ENCODE peak calls at places on chromosomes 4 and X, in eight cellular contexts. R, X, H, T, D, O, Z and K are unnamed samples.

GRCh38 chr4:145842224-145842887 is 96.3 kb downstream of the ZNF827 start:
- DNase-seq in R (no peak), Z (no peak), O (no peak), H (no peak), X (no peak), D (no peak), T (no peak), K (no peak)

GRCh38 chrX:125395626-125396025 is 76.0 kb downstream of the TEX13C start:
- DNase-seq in Z (no peak), O (no peak), D (no peak), H (no peak), X (no peak), T (no peak), R (no peak), K (no peak)

GRCh38 chr4:13694256-13694655 is 66.7 kb upstream of the BOD1L1 start:
- DNase-seq in R (no peak), X (no peak), Z (no peak), O (no peak), T (no peak), D (no peak), H (no peak), K (peak; percentile 12)

GRCh38 chrX:5726246-5726645 is 502.4 kb downstream of the NLGN4X start:
- DNase-seq in H (no peak), D (no peak), Z (no peak), R (no peak), X (no peak), T (no peak), O (no peak), K (peak; percentile 6)

GRCh38 chr4:64870558-64870957 is 461.3 kb upstream of the TECRL start:
- DNase-seq in H (no peak), X (no peak), Z (no peak), T (no peak), R (no peak), O (no peak), D (no peak), K (no peak)

GRCh38 chrX:100600340-100600739 is 15.6 kb downstream of the TNMD start:
- DNase-seq in O (no peak), D (no peak), R (no peak), H (no peak), Z (no peak), T (no peak), X (no peak), K (no peak)

GRCh38 chr4:66972087-66972486 is 573.2 kb downstream of the CENPC start:
- DNase-seq in O (no peak), X (no peak), Z (no peak), D (no peak), R (no peak), T (no peak), H (no peak), K (no peak)

GRCh38 chr4:6788123-6788522 is 5.6 kb downstream of the KIAA0232 start:
- DNase-seq in X (no peak), R (no peak), T (no peak), H (no peak), O (no peak), D (no peak), Z (no peak), K (no peak)

GRCh38 chr4:138118270-138118669 is 123.9 kb downstream of the SLC7A11 start:
- DNase-seq in Z (no peak), D (no peak), H (no peak), O (no peak), R (no peak), X (no peak), T (no peak), K (no peak)

GRCh38 chrX:72254835-72255234 is 16.0 kb upstream of the ERCC6L start:
- DNase-seq in R (no peak), T (no peak), X (no peak), D (no peak), Z (no peak), H (no peak), O (no peak), K (no peak)

GRCh38 chr4:134544303-134544761 is 342.7 kb upstream of the PABPC4L start:
- DNase-seq in H (no peak), R (no peak), D (no peak), X (no peak), O (no peak), T (no peak), Z (peak; percentile 5), K (peak; percentile 25)

GRCh38 chr4:120692964-120693363 is 229.6 kb downstream of the PRDM5 start:
- DNase-seq in T (peak; percentile 18), D (no peak), R (no peak), H (no peak), O (no peak), Z (no peak), X (no peak), K (no peak)

GRCh38 chrX:15202458-15203177 is 67.3 kb downstream of the ASB9 start:
- DNase-seq in T (no peak), H (no peak), D (no peak), X (no peak), O (no peak), Z (no peak), R (no peak), K (no peak)

GRCh38 chr4:45033676-45034410 is 307.5 kb upstream of the GNPDA2 start:
- DNase-seq in Z (no peak), T (no peak), H (no peak), O (no peak), X (no peak), D (no peak), R (peak; percentile 55), K (peak; percentile 41)

GRCh38 chr4:186765138-186765537 is 41.5 kb upstream of the FAT1 start:
- DNase-seq in D (no peak), O (no peak), T (no peak), Z (no peak), H (peak; percentile 58), X (peak; percentile 53), R (peak; percentile 66), K (no peak)

GRCh38 chrX:120517936-120518335 is 42.8 kb downstream of the CUL4B start:
- DNase-seq in D (no peak), O (no peak), T (no peak), X (no peak), R (no peak), Z (no peak), H (no peak), K (no peak)

GRCh38 chr4:174111350-174111888 is 172.0 kb downstream of the FBXO8 start:
- DNase-seq in R (no peak), D (no peak), X (no peak), T (no peak), Z (no peak), O (no peak), H (no peak), K (no peak)

GRCh38 chr4:19309365-19309764 is 942.3 kb upstream of the SLIT2 start:
- DNase-seq in T (no peak), Z (no peak), H (no peak), X (no peak), D (no peak), R (no peak), O (no peak), K (no peak)

GRCh38 chr4:101232074-101232776 is 115.1 kb downstream of the PPP3CA start:
- DNase-seq in O (no peak), Z (no peak), X (no peak), D (no peak), H (no peak), T (no peak), R (no peak), K (peak; percentile 22)

GRCh38 chr4:10019521-10020051 is 1.7 kb downstream of the SLC2A9 start:
- DNase-seq in X (peak; percentile 51), T (no peak), R (no peak), O (no peak), D (no peak), H (no peak), Z (peak; percentile 22), K (no peak)

GRCh38 chr4:80538276-80538926 is 202.9 kb downstream of the CFAP299 start:
- DNase-seq in T (no peak), R (no peak), H (no peak), X (no peak), O (no peak), D (no peak), Z (no peak), K (no peak)

GRCh38 chr4:32148120-32148666 is 1428.0 kb downstream of the PCDH7 start:
- DNase-seq in H (no peak), R (no peak), T (no peak), D (no peak), O (no peak), X (no peak), Z (no peak), K (no peak)

GRCh38 chrX:155871934-155872333 is 9.2 kb upstream of the VAMP7 start:
- DNase-seq in X (no peak), T (no peak), O (no peak), R (no peak), Z (no peak), H (no peak), D (no peak), K (no peak)

GRCh38 chr4:168705121-168705520 is 208.3 kb downstream of the PALLD start:
- DNase-seq in D (no peak), R (no peak), X (no peak), Z (no peak), O (no peak), T (no peak), H (no peak), K (no peak)
- H3K27ac ChIP-seq in D (no peak overlapping the region), R (no peak overlapping the region), X (no peak overlapping the region), Z (no peak overlapping the region), O (no peak overlapping the region), T (no peak overlapping the region), H (no peak overlapping the region), K (no peak overlapping the region)

GRCh38 chr4:158067646-158068045 is 105.2 kb downstream of the GASK1B start:
- DNase-seq in R (no peak), X (no peak), Z (no peak), H (no peak), O (no peak), T (no peak), D (no peak), K (no peak)

GRCh38 chr4:158068063-158068462 is 104.8 kb downstream of the GASK1B start:
- DNase-seq in D (no peak), H (no peak), X (no peak), T (no peak), Z (no peak), O (no peak), R (no peak), K (no peak)

GRCh38 chr4:158074851-158075250 is 98.0 kb downstream of the GASK1B start:
- DNase-seq in X (no peak), T (no peak), H (no peak), R (no peak), O (no peak), Z (no peak), D (no peak), K (no peak)

GRCh38 chr4:158077835-158078234 is 95.0 kb downstream of the GASK1B start:
- DNase-seq in Z (no peak), X (no peak), D (no peak), H (no peak), R (no peak), O (no peak), T (no peak), K (no peak)

GRCh38 chr4:158071931-158072330 is 100.9 kb downstream of the GASK1B start:
- DNase-seq in R (no peak), D (no peak), Z (no peak), O (no peak), H (no peak), T (no peak), X (no peak), K (no peak)
- H3K27ac ChIP-seq in R (no peak overlapping the region), D (no peak overlapping the region), Z (no peak overlapping the region), O (no peak overlapping the region), H (no peak overlapping the region), T (no peak overlapping the region), X (no peak overlapping the region), K (no peak overlapping the region)

GRCh38 chr4:105641876-105642275 is 66.6 kb downstream of the INTS12 start:
- DNase-seq in Z (no peak), O (no peak), R (no peak), X (no peak), T (no peak), H (no peak), D (no peak), K (no peak)
- H3K27ac ChIP-seq in Z (no peak overlapping the region), O (no peak overlapping the region), R (no peak overlapping the region), X (no peak overlapping the region), T (no peak overlapping the region), H (no peak overlapping the region), D (no peak overlapping the region), K (no peak overlapping the region)

GRCh38 chrX:135522878-135523693 is 2.6 kb downstream of the INTS6L start:
- DNase-seq in H (no peak), X (no peak), D (no peak), O (no peak), Z (no peak), T (no peak), R (no peak), K (no peak)
- H3K27ac ChIP-seq in H (peak overlapping the region; percentile 93), X (peak overlapping the region; percentile 78), D (no peak overlapping the region), O (no peak overlapping the region), Z (no peak overlapping the region), T (no peak overlapping the region), R (no peak overlapping the region), K (no peak overlapping the region)